ENCODE peak calls at places on chromosomes 4 and X, in nine cellular contexts. F is M059J; W is stimulated activated CD8-positive, alpha-beta memory T cell treated with anti-CD3 and anti-CD28 coated beads, Interleukin-7, amount 100 ng/mL, for 4 hours; E is upper lobe of left lung; Q is BJ; L is D341Med; I is prostate gland; Z is progenitor cell of endocrine pancreas; K is left cardiac atrium. P is an unnamed sample.

GRCh38 chr4:1837069-1837468 is 18.9 kb downstream of the LETM1 start:
- DNase-seq in F (no peak), W (no peak), E (no peak), Q (no peak), L (no peak), I (no peak), Z (no peak), K (no peak), P (no peak)

GRCh38 chr4:53459548-53459947 is 82.1 kb downstream of the FIP1L1 start:
- DNase-seq in F (peak; percentile 23), W (no peak), E (no peak), Q (no peak), L (no peak), I (no peak), Z (no peak), K (no peak), P (no peak)

GRCh38 chrX:5306654-5307121 is 922.0 kb downstream of the NLGN4X start:
- DNase-seq in F (no peak), W (no peak), E (no peak), Q (no peak), L (no peak), I (no peak), Z (no peak), K (no peak), P (no peak)

GRCh38 chr4:18518098-18518497 is 496.5 kb upstream of the LCORL start:
- DNase-seq in F (no peak), W (no peak), E (no peak), Q (no peak), L (no peak), I (no peak), Z (no peak), K (no peak), P (no peak)

GRCh38 chr4:128468485-128468989 is 180.9 kb upstream of the PGRMC2 start:
- DNase-seq in F (peak; percentile 93), W (no peak), E (peak; percentile 83), Q (peak; percentile 72), L (no peak), I (peak; percentile 56), Z (no peak), K (peak; percentile 37), P (peak; percentile 80)

GRCh38 chr4:139889194-139889762 is 223.7 kb downstream of the MGST2 start:
- DNase-seq in F (no peak), W (no peak), E (no peak), Q (no peak), L (no peak), I (no peak), Z (no peak), K (no peak), P (peak; percentile 51)

GRCh38 chr4:157012781-157013180 is 41.2 kb upstream of the PDGFC start:
- DNase-seq in F (peak; percentile 62), W (no peak), E (no peak), Q (peak; percentile 55), L (no peak), I (no peak), Z (no peak), K (no peak), P (no peak)

GRCh38 chrX:53594354-53594753 is 92.2 kb downstream of the HUWE1 start:
- DNase-seq in F (peak; percentile 6), W (no peak), E (no peak), Q (peak; percentile 1), L (no peak), I (no peak), Z (no peak), K (no peak), P (no peak)

GRCh38 chr4:79241846-79242245 is 84.0 kb downstream of the NAA11 start:
- DNase-seq in F (peak; percentile 15), W (no peak), E (no peak), Q (no peak), L (no peak), I (no peak), Z (no peak), K (no peak), P (no peak)

GRCh38 chrX:45228126-45228525 is 27.4 kb upstream of the DIPK2B start:
- DNase-seq in F (no peak), W (no peak), E (no peak), Q (no peak), L (no peak), I (no peak), Z (no peak), K (no peak), P (no peak)

GRCh38 chrX:73525928-73526690 is 36.9 kb upstream of the CHIC1 start:
- DNase-seq in F (no peak), W (no peak), E (no peak), Q (no peak), L (no peak), I (no peak), Z (no peak), K (no peak), P (no peak)

GRCh38 chr4:89492476-89493110 is 185.0 kb upstream of the GPRIN3 start:
- DNase-seq in F (peak; percentile 62), W (no peak), E (no peak), Q (no peak), L (no peak), I (no peak), Z (no peak), K (no peak), P (no peak)

GRCh38 chr4:152374606-152375285 is 161.1 kb downstream of the FBXW7 start:
- DNase-seq in F (no peak), W (no peak), E (no peak), Q (no peak), L (no peak), I (no peak), Z (no peak), K (no peak), P (no peak)

GRCh38 chr4:26197018-26197779 is 123.6 kb upstream of the RBPJ start:
- DNase-seq in F (peak; percentile 99), W (peak; percentile 57), E (peak; percentile 41), Q (peak; percentile 65), L (no peak), I (no peak), Z (no peak), K (no peak), P (no peak)

GRCh38 chrX:65035451-65035779 is 59.2 kb upstream of the ZC4H2 start:
- DNase-seq in F (no peak), W (peak; percentile 1), E (peak; percentile 21), Q (no peak), L (peak; percentile 5), I (peak; percentile 11), Z (no peak), K (no peak), P (peak; percentile 37)

GRCh38 chr4:20618010-20618409 is 82.2 kb upstream of the PACRGL start:
- DNase-seq in F (no peak), W (no peak), E (peak; percentile 29), Q (peak; percentile 35), L (no peak), I (peak; percentile 12), Z (no peak), K (no peak), P (no peak)

GRCh38 chr4:121582296-121582695 is 114.5 kb downstream of the ANXA5 start:
- DNase-seq in F (peak; percentile 21), W (no peak), E (no peak), Q (no peak), L (no peak), I (no peak), Z (no peak), K (no peak), P (no peak)

GRCh38 chrX:19670321-19670750 is 155.0 kb upstream of the MAP3K15 start:
- DNase-seq in F (no peak), W (no peak), E (no peak), Q (no peak), L (no peak), I (no peak), Z (no peak), K (no peak), P (no peak)

GRCh38 chr4:4502694-4503311 is 39.0 kb downstream of the STX18 start:
- DNase-seq in F (no peak), W (no peak), E (no peak), Q (no peak), L (no peak), I (no peak), Z (no peak), K (no peak), P (no peak)

GRCh38 chrX:39848243-39848642 is 249.5 kb downstream of the BCOR start:
- DNase-seq in F (peak; percentile 21), W (no peak), E (no peak), Q (no peak), L (no peak), I (no peak), Z (no peak), K (no peak), P (no peak)

GRCh38 chr4:188295899-188296298 is 156.7 kb downstream of the TRIML1 start:
- DNase-seq in F (peak; percentile 52), W (no peak), E (no peak), Q (no peak), L (no peak), I (no peak), Z (no peak), K (no peak), P (no peak)

GRCh38 chr4:107258359-107258758 is 222.2 kb upstream of the DKK2 start:
- DNase-seq in F (peak; percentile 75), W (no peak), E (no peak), Q (no peak), L (no peak), I (no peak), Z (no peak), K (no peak), P (no peak)

GRCh38 chrX:150324035-150324728 is 38.9 kb upstream of the MAMLD1 start:
- DNase-seq in F (peak; percentile 97), W (no peak), E (no peak), Q (peak; percentile 30), L (no peak), I (no peak), Z (no peak), K (no peak), P (no peak)

GRCh38 chr4:76783836-76784235 is 114.1 kb downstream of the SOWAHB start:
- DNase-seq in F (no peak), W (no peak), E (no peak), Q (no peak), L (no peak), I (no peak), Z (no peak), K (no peak), P (peak; percentile 4)

GRCh38 chr4:75653845-75654503 is 19.2 kb downstream of the G3BP2 start:
- DNase-seq in F (peak; percentile 24), W (no peak), E (no peak), Q (no peak), L (peak; percentile 38), I (no peak), Z (no peak), K (no peak), P (no peak)

P was measured in thyroid gland.